ENCODE peak calls at places on chromosomes 5 and 9, in eight cellular contexts. One of them, this sample, is unnamed.

GRCh38 chr5:10825897-10826644 is 65.0 kb upstream of the DAP start:
- DNase-seq in AG04450: no peak
- DNase-seq in endodermal cell: peak; percentile 68
- DNase-seq in brain microvascular endothelial cell: no peak
- DNase-seq in right lobe of liver: no peak
- DNase-seq in mucosa of descending colon: no peak
- DNase-seq in cardiac fibroblast: no peak
- DNase-seq in heart left ventricle: no peak
- DNase-seq in this sample: no peak

GRCh38 chr9:129726322-129727160 is 26.3 kb downstream of the PTGES start:
- DNase-seq in endodermal cell: peak; percentile 97
- DNase-seq in heart left ventricle: peak; percentile 79
- DNase-seq in AG04450: peak; percentile 55
- DNase-seq in right lobe of liver: peak; percentile 61
- DNase-seq in cardiac fibroblast: peak; percentile 92
- DNase-seq in brain microvascular endothelial cell: peak; percentile 57
- DNase-seq in mucosa of descending colon: peak; percentile 79
- DNase-seq in this sample: peak; percentile 63

GRCh38 chr9:120715331-120715924 is 1.2 kb upstream of the MEGF9 start:
- DNase-seq in AG04450: no peak
- DNase-seq in cardiac fibroblast: peak; percentile 74
- DNase-seq in endodermal cell: peak; percentile 83
- DNase-seq in right lobe of liver: peak; percentile 68
- DNase-seq in brain microvascular endothelial cell: peak; percentile 26
- DNase-seq in heart left ventricle: peak; percentile 61
- DNase-seq in mucosa of descending colon: peak; percentile 42
- DNase-seq in this sample: peak; percentile 79

GRCh38 chr9:70043285-70043684 is 363 bp upstream of the MAMDC2 start:
- DNase-seq in brain microvascular endothelial cell: no peak
- DNase-seq in endodermal cell: peak; percentile 77
- DNase-seq in mucosa of descending colon: no peak
- DNase-seq in AG04450: no peak
- DNase-seq in heart left ventricle: no peak
- DNase-seq in right lobe of liver: no peak
- DNase-seq in cardiac fibroblast: no peak
- DNase-seq in this sample: no peak

GRCh38 chr9:96663506-96664120 is 8.5 kb upstream of the PRXL2C start:
- DNase-seq in endodermal cell: peak; percentile 47
- DNase-seq in cardiac fibroblast: peak; percentile 36
- DNase-seq in right lobe of liver: no peak
- DNase-seq in heart left ventricle: no peak
- DNase-seq in brain microvascular endothelial cell: no peak
- DNase-seq in AG04450: no peak
- DNase-seq in mucosa of descending colon: no peak
- DNase-seq in this sample: no peak

GRCh38 chr9:116323012-116323411 is 169.4 kb downstream of the PAPPA start:
- DNase-seq in cardiac fibroblast: no peak
- DNase-seq in endodermal cell: no peak
- DNase-seq in AG04450: no peak
- DNase-seq in heart left ventricle: no peak
- DNase-seq in brain microvascular endothelial cell: no peak
- DNase-seq in mucosa of descending colon: no peak
- DNase-seq in right lobe of liver: no peak
- DNase-seq in this sample: no peak

GRCh38 chr5:135153661-135154060 is 119.6 kb upstream of the PITX1 start:
- DNase-seq in mucosa of descending colon: no peak
- DNase-seq in AG04450: no peak
- DNase-seq in brain microvascular endothelial cell: no peak
- DNase-seq in cardiac fibroblast: no peak
- DNase-seq in heart left ventricle: no peak
- DNase-seq in right lobe of liver: no peak
- DNase-seq in endodermal cell: peak; percentile 17
- DNase-seq in this sample: peak; percentile 95

GRCh38 chr9:14369011-14369410 is 55.1 kb upstream of the NFIB start:
- DNase-seq in right lobe of liver: no peak
- DNase-seq in endodermal cell: no peak
- DNase-seq in AG04450: no peak
- DNase-seq in mucosa of descending colon: no peak
- DNase-seq in brain microvascular endothelial cell: no peak
- DNase-seq in heart left ventricle: no peak
- DNase-seq in cardiac fibroblast: no peak
- DNase-seq in this sample: no peak

GRCh38 chr5:80852331-80853245 is 107.6 kb upstream of the RASGRF2 start:
- DNase-seq in brain microvascular endothelial cell: no peak
- DNase-seq in endodermal cell: no peak
- DNase-seq in AG04450: no peak
- DNase-seq in cardiac fibroblast: no peak
- DNase-seq in right lobe of liver: no peak
- DNase-seq in heart left ventricle: no peak
- DNase-seq in mucosa of descending colon: no peak
- DNase-seq in this sample: peak; percentile 1

GRCh38 chr9:97786341-97786740 is 66.7 kb upstream of the FOXE1 start:
- DNase-seq in brain microvascular endothelial cell: peak; percentile 18
- DNase-seq in cardiac fibroblast: no peak
- DNase-seq in right lobe of liver: no peak
- DNase-seq in AG04450: no peak
- DNase-seq in mucosa of descending colon: no peak
- DNase-seq in endodermal cell: peak; percentile 71
- DNase-seq in heart left ventricle: no peak
- DNase-seq in this sample: peak; percentile 76

GRCh38 chr9:136441191-136441680 is 1.6 kb upstream of the INPP5E start:
- DNase-seq in endodermal cell: no peak
- DNase-seq in cardiac fibroblast: no peak
- DNase-seq in brain microvascular endothelial cell: peak; percentile 9
- DNase-seq in AG04450: no peak
- DNase-seq in mucosa of descending colon: no peak
- DNase-seq in right lobe of liver: no peak
- DNase-seq in heart left ventricle: no peak
- DNase-seq in this sample: no peak

GRCh38 chr5:175694371-175695160 is 36.7 kb downstream of the HRH2 start:
- DNase-seq in right lobe of liver: peak; percentile 50
- DNase-seq in mucosa of descending colon: no peak
- DNase-seq in brain microvascular endothelial cell: no peak
- DNase-seq in heart left ventricle: no peak
- DNase-seq in endodermal cell: no peak
- DNase-seq in cardiac fibroblast: no peak
- DNase-seq in AG04450: no peak
- DNase-seq in this sample: no peak

GRCh38 chr5:43802119-43802518 is 199.1 kb downstream of the NNT start:
- DNase-seq in brain microvascular endothelial cell: peak; percentile 28
- DNase-seq in heart left ventricle: no peak
- DNase-seq in cardiac fibroblast: peak; percentile 12
- DNase-seq in endodermal cell: no peak
- DNase-seq in mucosa of descending colon: no peak
- DNase-seq in AG04450: no peak
- DNase-seq in right lobe of liver: no peak
- DNase-seq in this sample: peak; percentile 47

GRCh38 chr5:59107692-59108091 is 524.8 kb downstream of the RAB3C start:
- DNase-seq in cardiac fibroblast: peak; percentile 71
- DNase-seq in right lobe of liver: no peak
- DNase-seq in AG04450: no peak
- DNase-seq in endodermal cell: no peak
- DNase-seq in heart left ventricle: no peak
- DNase-seq in brain microvascular endothelial cell: no peak
- DNase-seq in mucosa of descending colon: no peak
- DNase-seq in this sample: peak; percentile 75

GRCh38 chr9:125521462-125522327 is 185.3 kb downstream of the MAPKAP1 start:
- DNase-seq in mucosa of descending colon: no peak
- DNase-seq in right lobe of liver: no peak
- DNase-seq in AG04450: peak; percentile 82
- DNase-seq in cardiac fibroblast: peak; percentile 86
- DNase-seq in brain microvascular endothelial cell: peak; percentile 89
- DNase-seq in heart left ventricle: no peak
- DNase-seq in endodermal cell: no peak
- DNase-seq in this sample: peak; percentile 94

GRCh38 chr5:1466631-1467265 is 21.5 kb upstream of the SLC6A3 start:
- DNase-seq in AG04450: no peak
- DNase-seq in right lobe of liver: peak; percentile 51
- DNase-seq in endodermal cell: peak; percentile 35
- DNase-seq in brain microvascular endothelial cell: no peak
- DNase-seq in cardiac fibroblast: no peak
- DNase-seq in mucosa of descending colon: no peak
- DNase-seq in heart left ventricle: peak; percentile 20
- DNase-seq in this sample: no peak

GRCh38 chr5:109907189-109907588 is 217.5 kb downstream of the MAN2A1 start:
- DNase-seq in AG04450: no peak
- DNase-seq in mucosa of descending colon: no peak
- DNase-seq in heart left ventricle: no peak
- DNase-seq in right lobe of liver: no peak
- DNase-seq in cardiac fibroblast: peak; percentile 51
- DNase-seq in brain microvascular endothelial cell: peak; percentile 3
- DNase-seq in endodermal cell: no peak
- DNase-seq in this sample: no peak

DNA sequence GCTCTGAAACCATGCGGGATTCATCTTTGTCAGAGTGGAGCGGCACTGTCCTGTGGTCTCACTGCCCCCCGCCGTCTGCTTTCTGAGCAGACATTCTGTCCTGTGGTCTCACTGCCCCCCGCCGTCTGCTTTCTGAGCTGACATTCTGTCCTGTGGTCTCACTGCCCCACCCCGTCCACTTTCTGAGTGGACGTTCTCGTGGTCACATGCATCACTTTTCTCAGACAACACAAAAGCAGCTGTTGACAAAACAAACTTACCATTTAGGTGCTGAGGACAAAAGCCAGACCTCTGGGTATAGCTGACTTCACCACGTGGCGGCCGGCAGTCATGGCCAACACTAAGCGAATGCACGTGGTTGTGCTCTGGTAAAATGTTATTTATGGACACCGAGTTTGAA is 2.8 kb downstream of the LRRC14B start:
- DNase-seq in endodermal cell: no peak
- DNase-seq in cardiac fibroblast: no peak
- DNase-seq in heart left ventricle: peak; percentile 87
- DNase-seq in AG04450: no peak
- DNase-seq in brain microvascular endothelial cell: no peak
- DNase-seq in right lobe of liver: peak; percentile 40
- DNase-seq in mucosa of descending colon: no peak
- DNase-seq in this sample: no peak
- H3K4me3 ChIP-seq in endodermal cell: no peak overlapping the region
- H3K4me3 ChIP-seq in cardiac fibroblast: no peak overlapping the region
- H3K4me3 ChIP-seq in heart left ventricle: no peak overlapping the region
- H3K4me3 ChIP-seq in AG04450: no peak overlapping the region
- H3K4me3 ChIP-seq in brain microvascular endothelial cell: no peak overlapping the region
- H3K4me3 ChIP-seq in right lobe of liver: no peak overlapping the region
- H3K4me3 ChIP-seq in mucosa of descending colon: no peak overlapping the region
- H3K4me3 ChIP-seq in this sample: no peak overlapping the region

DNA sequence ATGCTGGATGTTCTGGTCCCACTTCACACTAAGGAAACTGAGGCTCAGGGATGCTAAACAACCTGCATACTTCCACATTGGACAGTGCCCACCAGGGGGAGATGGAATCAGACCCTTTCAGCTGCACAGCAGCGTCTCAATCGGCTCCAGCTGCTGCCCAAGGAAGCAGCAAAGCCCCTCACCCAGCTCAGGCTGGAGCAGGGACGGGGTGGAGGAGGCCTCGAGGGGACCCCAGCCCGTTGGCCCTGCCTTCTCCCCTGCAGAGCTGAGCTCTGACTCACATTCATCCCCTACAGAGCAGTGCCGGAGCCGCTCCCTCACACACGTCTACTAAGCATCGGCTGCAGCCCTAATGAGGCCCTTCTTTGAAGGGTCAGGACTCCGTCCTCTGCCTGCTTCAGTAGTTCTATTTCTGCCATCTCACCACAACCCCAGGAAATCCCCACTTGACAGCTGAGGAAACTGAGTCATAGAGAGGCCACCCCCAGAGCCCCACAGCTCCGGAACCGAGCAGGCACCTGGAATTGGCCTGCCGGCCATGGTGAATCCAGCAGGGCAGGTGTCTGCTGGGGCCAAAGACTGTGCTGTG is 21.5 kb upstream of the SUSD3 start:
- DNase-seq in cardiac fibroblast: no peak
- DNase-seq in brain microvascular endothelial cell: no peak
- DNase-seq in mucosa of descending colon: no peak
- DNase-seq in AG04450: no peak
- DNase-seq in endodermal cell: no peak
- DNase-seq in right lobe of liver: no peak
- DNase-seq in heart left ventricle: no peak
- DNase-seq in this sample: no peak
- TF ChIP-seq CTCF in cardiac fibroblast: no peak
- TF ChIP-seq CTCF in brain microvascular endothelial cell: peak; percentile 15
- TF ChIP-seq CTCF in mucosa of descending colon: no peak
- TF ChIP-seq CTCF in AG04450: no peak
- TF ChIP-seq CTCF in endodermal cell: peak; percentile 60
- TF ChIP-seq CTCF in right lobe of liver: no peak
- TF ChIP-seq CTCF in heart left ventricle: no peak
- TF ChIP-seq CTCF in this sample: no peak

GRCh38 chr9:104025109-104025508 is 69.0 kb upstream of the SMC2 start:
- DNase-seq in endodermal cell: no peak
- DNase-seq in heart left ventricle: no peak
- DNase-seq in mucosa of descending colon: no peak
- DNase-seq in right lobe of liver: no peak
- DNase-seq in brain microvascular endothelial cell: no peak
- DNase-seq in AG04450: no peak
- DNase-seq in cardiac fibroblast: no peak
- DNase-seq in this sample: peak; percentile 74

GRCh38 chr9:104028827-104029226 is 65.3 kb upstream of the SMC2 start:
- DNase-seq in right lobe of liver: no peak
- DNase-seq in AG04450: no peak
- DNase-seq in heart left ventricle: no peak
- DNase-seq in mucosa of descending colon: no peak
- DNase-seq in brain microvascular endothelial cell: no peak
- DNase-seq in endodermal cell: no peak
- DNase-seq in cardiac fibroblast: no peak
- DNase-seq in this sample: no peak

GRCh38 chr9:104025945-104026344 is 68.2 kb upstream of the SMC2 start:
- DNase-seq in cardiac fibroblast: peak; percentile 27
- DNase-seq in heart left ventricle: no peak
- DNase-seq in brain microvascular endothelial cell: no peak
- DNase-seq in endodermal cell: no peak
- DNase-seq in AG04450: no peak
- DNase-seq in mucosa of descending colon: no peak
- DNase-seq in right lobe of liver: no peak
- DNase-seq in this sample: no peak

GRCh38 chr9:104027295-104027694 is 66.8 kb upstream of the SMC2 start:
- DNase-seq in heart left ventricle: no peak
- DNase-seq in brain microvascular endothelial cell: no peak
- DNase-seq in cardiac fibroblast: no peak
- DNase-seq in AG04450: no peak
- DNase-seq in right lobe of liver: no peak
- DNase-seq in mucosa of descending colon: no peak
- DNase-seq in endodermal cell: no peak
- DNase-seq in this sample: no peak
- H3K4me3 ChIP-seq in heart left ventricle: no peak overlapping the region
- H3K4me3 ChIP-seq in brain microvascular endothelial cell: no peak overlapping the region
- H3K4me3 ChIP-seq in cardiac fibroblast: no peak overlapping the region
- H3K4me3 ChIP-seq in AG04450: no peak overlapping the region
- H3K4me3 ChIP-seq in right lobe of liver: no peak overlapping the region
- H3K4me3 ChIP-seq in mucosa of descending colon: no peak overlapping the region
- H3K4me3 ChIP-seq in endodermal cell: no peak overlapping the region
- H3K4me3 ChIP-seq in this sample: no peak overlapping the region

DNA sequence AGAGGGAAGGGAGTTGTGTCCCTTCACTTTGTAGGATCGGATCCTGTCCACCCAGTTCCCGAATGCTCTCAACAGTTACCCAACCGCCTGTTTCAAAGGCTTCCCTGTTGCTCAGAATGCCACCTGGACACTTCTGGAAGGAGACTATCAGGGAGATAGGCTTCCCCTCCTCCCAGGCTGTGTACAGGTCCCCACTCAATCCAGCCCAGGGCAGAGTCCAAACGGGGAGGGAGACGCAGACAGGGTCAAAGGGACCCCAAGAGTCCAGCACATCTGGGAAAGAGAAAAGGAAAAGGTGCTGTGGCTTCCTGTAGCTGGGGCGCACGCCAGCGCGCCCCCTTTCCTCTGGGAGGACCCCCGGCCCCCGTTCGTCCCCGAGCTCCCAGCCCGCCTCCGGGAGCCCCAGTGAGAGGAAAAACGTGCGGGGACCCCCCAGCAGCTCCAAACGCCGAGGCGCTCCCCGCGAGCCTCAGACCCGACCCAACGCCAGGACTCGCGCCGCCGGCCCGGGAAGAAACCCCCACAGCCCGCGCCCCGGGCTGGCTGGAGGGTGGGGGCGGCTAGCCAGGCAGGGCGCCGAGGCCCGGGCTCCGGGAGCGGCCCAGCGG is 640 bp downstream of the SURF4 start:
- DNase-seq in right lobe of liver: peak; percentile 74
- DNase-seq in cardiac fibroblast: peak; percentile 39
- DNase-seq in endodermal cell: peak; percentile 63
- DNase-seq in AG04450: no peak
- DNase-seq in heart left ventricle: no peak
- DNase-seq in brain microvascular endothelial cell: peak; percentile 12
- DNase-seq in mucosa of descending colon: peak; percentile 64
- DNase-seq in this sample: peak; percentile 60
- TF ChIP-seq CTCF in right lobe of liver: no peak
- TF ChIP-seq CTCF in cardiac fibroblast: no peak
- TF ChIP-seq CTCF in endodermal cell: no peak
- TF ChIP-seq CTCF in AG04450: no peak
- TF ChIP-seq CTCF in heart left ventricle: no peak
- TF ChIP-seq CTCF in brain microvascular endothelial cell: no peak
- TF ChIP-seq CTCF in mucosa of descending colon: no peak
- TF ChIP-seq CTCF in this sample: no peak